ENCODE peak calls at places on chromosome 2, in ten cellular contexts. One of them, this sample, is unnamed.

GRCh38 chr2:68936462-68936861 is 16.2 kb downstream of the GKN2 start:
- DNase-seq in HCT116: no peak
- DNase-seq in breast epithelium: no peak
- DNase-seq in upper lobe of left lung: no peak
- DNase-seq in suprapubic skin: no peak
- DNase-seq in prostate gland: no peak
- DNase-seq in H1: no peak
- DNase-seq in stomach: no peak
- DNase-seq in vagina: no peak
- DNase-seq in sigmoid colon: no peak
- DNase-seq in this sample: no peak

GRCh38 chr2:70367722-70368323 is 66.0 kb upstream of the FAM136A start:
- DNase-seq in HCT116: peak; percentile 15
- DNase-seq in breast epithelium: no peak
- DNase-seq in upper lobe of left lung: no peak
- DNase-seq in suprapubic skin: no peak
- DNase-seq in prostate gland: no peak
- DNase-seq in H1: peak; percentile 52
- DNase-seq in stomach: no peak
- DNase-seq in vagina: no peak
- DNase-seq in sigmoid colon: no peak
- DNase-seq in this sample: no peak

GRCh38 chr2:217035967-217036366 is 176.1 kb upstream of the TNP1 start:
- DNase-seq in HCT116: no peak
- DNase-seq in breast epithelium: no peak
- DNase-seq in upper lobe of left lung: no peak
- DNase-seq in suprapubic skin: no peak
- DNase-seq in prostate gland: no peak
- DNase-seq in H1: no peak
- DNase-seq in stomach: no peak
- DNase-seq in vagina: no peak
- DNase-seq in sigmoid colon: no peak
- DNase-seq in this sample: no peak

GRCh38 chr2:148258124-148258523 is 237.2 kb downstream of the MBD5 start:
- DNase-seq in HCT116: no peak
- DNase-seq in breast epithelium: no peak
- DNase-seq in upper lobe of left lung: no peak
- DNase-seq in suprapubic skin: no peak
- DNase-seq in prostate gland: no peak
- DNase-seq in H1: no peak
- DNase-seq in stomach: no peak
- DNase-seq in vagina: no peak
- DNase-seq in sigmoid colon: no peak
- DNase-seq in this sample: no peak

GRCh38 chr2:42770288-42771131 is 6.6 kb upstream of the OXER1 start:
- DNase-seq in HCT116: peak; percentile 48
- DNase-seq in breast epithelium: no peak
- DNase-seq in upper lobe of left lung: peak; percentile 70
- DNase-seq in suprapubic skin: no peak
- DNase-seq in prostate gland: no peak
- DNase-seq in H1: peak; percentile 72
- DNase-seq in stomach: peak; percentile 25
- DNase-seq in vagina: peak; percentile 75
- DNase-seq in sigmoid colon: peak; percentile 69
- DNase-seq in this sample: no peak

GRCh38 chr2:37156071-37156856 is 516 bp downstream of the EIF2AK2 start:
- DNase-seq in HCT116: peak; percentile 7
- DNase-seq in breast epithelium: no peak
- DNase-seq in upper lobe of left lung: peak; percentile 36
- DNase-seq in suprapubic skin: peak; percentile 73
- DNase-seq in prostate gland: peak; percentile 41
- DNase-seq in H1: peak; percentile 78
- DNase-seq in stomach: peak; percentile 38
- DNase-seq in vagina: peak; percentile 89
- DNase-seq in sigmoid colon: peak; percentile 87
- DNase-seq in this sample: no peak

GRCh38 chr2:133072837-133073694 is 403.1 kb upstream of the LYPD1 start:
- DNase-seq in HCT116: no peak
- DNase-seq in breast epithelium: no peak
- DNase-seq in upper lobe of left lung: no peak
- DNase-seq in suprapubic skin: no peak
- DNase-seq in prostate gland: peak; percentile 4
- DNase-seq in H1: no peak
- DNase-seq in stomach: no peak
- DNase-seq in vagina: no peak
- DNase-seq in sigmoid colon: no peak
- DNase-seq in this sample: no peak

GRCh38 chr2:165245081-165245480 is 5.9 kb downstream of the SCN2A start:
- DNase-seq in HCT116: no peak
- DNase-seq in breast epithelium: no peak
- DNase-seq in upper lobe of left lung: no peak
- DNase-seq in suprapubic skin: no peak
- DNase-seq in prostate gland: no peak
- DNase-seq in H1: no peak
- DNase-seq in stomach: no peak
- DNase-seq in vagina: no peak
- DNase-seq in sigmoid colon: no peak
- DNase-seq in this sample: no peak

GRCh38 chr2:104249666-104250065 is 604.2 kb upstream of the POU3F3 start:
- DNase-seq in HCT116: no peak
- DNase-seq in breast epithelium: no peak
- DNase-seq in upper lobe of left lung: no peak
- DNase-seq in suprapubic skin: no peak
- DNase-seq in prostate gland: no peak
- DNase-seq in H1: no peak
- DNase-seq in stomach: no peak
- DNase-seq in vagina: no peak
- DNase-seq in sigmoid colon: no peak
- DNase-seq in this sample: no peak

GRCh38 chr2:104250635-104251034 is 603.3 kb upstream of the POU3F3 start:
- DNase-seq in HCT116: no peak
- DNase-seq in breast epithelium: no peak
- DNase-seq in upper lobe of left lung: no peak
- DNase-seq in suprapubic skin: no peak
- DNase-seq in prostate gland: no peak
- DNase-seq in H1: no peak
- DNase-seq in stomach: no peak
- DNase-seq in vagina: no peak
- DNase-seq in sigmoid colon: no peak
- DNase-seq in this sample: no peak

GRCh38 chr2:104254017-104254416 is 599.9 kb upstream of the POU3F3 start:
- DNase-seq in HCT116: no peak
- DNase-seq in breast epithelium: no peak
- DNase-seq in upper lobe of left lung: no peak
- DNase-seq in suprapubic skin: no peak
- DNase-seq in prostate gland: no peak
- DNase-seq in H1: no peak
- DNase-seq in stomach: no peak
- DNase-seq in vagina: no peak
- DNase-seq in sigmoid colon: no peak
- DNase-seq in this sample: no peak
- H3K9me3 ChIP-seq in HCT116: peaks cover 6% of the 10 kb centered on the region
- H3K9me3 ChIP-seq in breast epithelium: no peaks in the 10 kb centered on the region
- H3K9me3 ChIP-seq in upper lobe of left lung: no peaks in the 10 kb centered on the region
- H3K9me3 ChIP-seq in suprapubic skin: peaks cover 5% of the 10 kb centered on the region
- H3K9me3 ChIP-seq in prostate gland: no peaks in the 10 kb centered on the region
- H3K9me3 ChIP-seq in H1: no peaks in the 10 kb centered on the region
- H3K9me3 ChIP-seq in stomach: peaks cover 5% of the 10 kb centered on the region
- H3K9me3 ChIP-seq in vagina: peaks cover 5% of the 10 kb centered on the region
- H3K9me3 ChIP-seq in sigmoid colon: no peaks in the 10 kb centered on the region
- H3K9me3 ChIP-seq in this sample: peaks cover 7% of the 10 kb centered on the region

GRCh38 chr2:181754136-181754535 is 73.8 kb upstream of the NEUROD1 start:
- DNase-seq in HCT116: no peak
- DNase-seq in breast epithelium: no peak
- DNase-seq in upper lobe of left lung: no peak
- DNase-seq in suprapubic skin: no peak
- DNase-seq in prostate gland: no peak
- DNase-seq in H1: no peak
- DNase-seq in stomach: no peak
- DNase-seq in vagina: no peak
- DNase-seq in sigmoid colon: no peak
- DNase-seq in this sample: no peak
- TF ChIP-seq POLR2AphosphoS5 in HCT116: no peak
- TF ChIP-seq POLR2AphosphoS5 in breast epithelium: no peak
- TF ChIP-seq POLR2AphosphoS5 in upper lobe of left lung: no peak
- TF ChIP-seq POLR2AphosphoS5 in suprapubic skin: no peak
- TF ChIP-seq POLR2AphosphoS5 in prostate gland: no peak
- TF ChIP-seq POLR2AphosphoS5 in H1: no peak
- TF ChIP-seq POLR2AphosphoS5 in stomach: no peak
- TF ChIP-seq POLR2AphosphoS5 in vagina: no peak
- TF ChIP-seq POLR2AphosphoS5 in sigmoid colon: no peak
- TF ChIP-seq POLR2AphosphoS5 in this sample: no peak

GRCh38 chr2:143954844-143955243 is 565.1 kb downstream of the ZEB2 start:
- DNase-seq in HCT116: no peak
- DNase-seq in breast epithelium: no peak
- DNase-seq in upper lobe of left lung: no peak
- DNase-seq in suprapubic skin: no peak
- DNase-seq in prostate gland: no peak
- DNase-seq in H1: no peak
- DNase-seq in stomach: no peak
- DNase-seq in vagina: no peak
- DNase-seq in sigmoid colon: no peak
- DNase-seq in this sample: no peak
- H3K4me1 ChIP-seq in HCT116: no peaks in the 10 kb centered on the region
- H3K4me1 ChIP-seq in breast epithelium: no peaks in the 10 kb centered on the region
- H3K4me1 ChIP-seq in upper lobe of left lung: no peaks in the 10 kb centered on the region
- H3K4me1 ChIP-seq in suprapubic skin: peaks cover 4% of the 10 kb centered on the region
- H3K4me1 ChIP-seq in prostate gland: no peaks in the 10 kb centered on the region
- H3K4me1 ChIP-seq in H1: no peaks in the 10 kb centered on the region
- H3K4me1 ChIP-seq in stomach: no peaks in the 10 kb centered on the region
- H3K4me1 ChIP-seq in vagina: peaks cover 22% of the 10 kb centered on the region
- H3K4me1 ChIP-seq in sigmoid colon: peaks cover 11% of the 10 kb centered on the region
- H3K4me1 ChIP-seq in this sample: no peaks in the 10 kb centered on the region

DNA sequence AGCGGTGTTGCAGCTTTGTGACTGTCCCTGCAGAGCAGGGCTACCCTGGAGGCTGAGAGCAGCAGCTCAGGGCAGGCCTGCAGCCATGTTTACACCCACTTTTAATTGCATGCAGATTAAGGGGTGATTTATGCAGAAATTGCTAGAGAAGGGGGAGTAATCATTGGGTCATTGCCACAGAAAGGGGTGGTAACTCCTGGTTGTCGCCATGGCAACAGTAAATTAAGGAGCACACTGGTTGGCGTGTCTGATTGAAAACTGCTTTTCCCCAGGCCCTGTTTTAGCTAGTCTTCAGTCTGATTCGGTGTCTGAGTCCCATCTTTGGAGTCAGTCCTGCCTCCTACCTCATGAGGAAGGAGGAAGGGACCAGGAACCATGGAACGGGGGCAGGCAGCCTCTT is 195.5 kb upstream of the HDAC4 start:
- DNase-seq in HCT116: no peak
- DNase-seq in breast epithelium: no peak
- DNase-seq in upper lobe of left lung: no peak
- DNase-seq in suprapubic skin: no peak
- DNase-seq in prostate gland: no peak
- DNase-seq in H1: no peak
- DNase-seq in stomach: no peak
- DNase-seq in vagina: no peak
- DNase-seq in sigmoid colon: peak; percentile 13
- DNase-seq in this sample: peak; percentile 23
- H3K9me3 ChIP-seq in HCT116: no peaks in the 10 kb centered on the region
- H3K9me3 ChIP-seq in breast epithelium: no peaks in the 10 kb centered on the region
- H3K9me3 ChIP-seq in upper lobe of left lung: no peaks in the 10 kb centered on the region
- H3K9me3 ChIP-seq in suprapubic skin: no peaks in the 10 kb centered on the region
- H3K9me3 ChIP-seq in prostate gland: no peaks in the 10 kb centered on the region
- H3K9me3 ChIP-seq in H1: peaks cover 16% of the 10 kb centered on the region
- H3K9me3 ChIP-seq in stomach: no peaks in the 10 kb centered on the region
- H3K9me3 ChIP-seq in vagina: no peaks in the 10 kb centered on the region
- H3K9me3 ChIP-seq in sigmoid colon: no peaks in the 10 kb centered on the region
- H3K9me3 ChIP-seq in this sample: no peaks in the 10 kb centered on the region

DNA sequence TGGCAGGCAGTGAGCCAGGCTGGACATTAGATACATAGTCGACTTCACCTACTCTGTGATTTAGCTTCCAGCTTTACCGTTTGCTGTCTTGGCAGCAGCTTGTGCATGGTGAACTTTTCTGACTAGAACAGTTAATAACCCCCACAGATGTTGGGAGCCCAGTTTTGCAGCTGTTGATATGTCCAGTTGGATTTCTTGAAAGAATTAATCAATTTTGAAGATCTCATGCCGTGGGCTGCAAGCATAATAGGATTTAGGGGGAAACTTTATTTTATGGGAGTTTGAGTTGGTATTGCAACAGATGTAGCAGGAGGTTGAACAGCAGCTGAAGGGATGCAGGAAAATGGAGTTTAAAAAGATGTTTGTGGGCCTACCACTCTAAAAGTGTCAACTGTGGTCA is 13.8 kb downstream of the MYO1B start:
- DNase-seq in HCT116: no peak
- DNase-seq in breast epithelium: no peak
- DNase-seq in upper lobe of left lung: no peak
- DNase-seq in suprapubic skin: no peak
- DNase-seq in prostate gland: no peak
- DNase-seq in H1: no peak
- DNase-seq in stomach: no peak
- DNase-seq in vagina: no peak
- DNase-seq in sigmoid colon: no peak
- DNase-seq in this sample: no peak
- TF ChIP-seq POLR2AphosphoS5 in HCT116: no peak
- TF ChIP-seq POLR2AphosphoS5 in breast epithelium: no peak
- TF ChIP-seq POLR2AphosphoS5 in upper lobe of left lung: no peak
- TF ChIP-seq POLR2AphosphoS5 in suprapubic skin: no peak
- TF ChIP-seq POLR2AphosphoS5 in prostate gland: no peak
- TF ChIP-seq POLR2AphosphoS5 in H1: no peak
- TF ChIP-seq POLR2AphosphoS5 in stomach: no peak
- TF ChIP-seq POLR2AphosphoS5 in vagina: no peak
- TF ChIP-seq POLR2AphosphoS5 in sigmoid colon: no peak
- TF ChIP-seq POLR2AphosphoS5 in this sample: no peak

GRCh38 chr2:86068098-86069047 is 37.3 kb downstream of the POLR1A start:
- DNase-seq in HCT116: no peak
- DNase-seq in breast epithelium: no peak
- DNase-seq in upper lobe of left lung: no peak
- DNase-seq in suprapubic skin: no peak
- DNase-seq in prostate gland: no peak
- DNase-seq in H1: no peak
- DNase-seq in stomach: no peak
- DNase-seq in vagina: no peak
- DNase-seq in sigmoid colon: no peak
- DNase-seq in this sample: no peak
- H3K4me1 ChIP-seq in HCT116: peaks cover 6% of the 10 kb centered on the region
- H3K4me1 ChIP-seq in breast epithelium: no peaks in the 10 kb centered on the region
- H3K4me1 ChIP-seq in upper lobe of left lung: peaks cover 8% of the 10 kb centered on the region
- H3K4me1 ChIP-seq in suprapubic skin: peaks cover 27% of the 10 kb centered on the region
- H3K4me1 ChIP-seq in prostate gland: peaks cover 7% of the 10 kb centered on the region
- H3K4me1 ChIP-seq in H1: no peaks in the 10 kb centered on the region
- H3K4me1 ChIP-seq in stomach: peaks cover 11% of the 10 kb centered on the region
- H3K4me1 ChIP-seq in vagina: peaks cover 16% of the 10 kb centered on the region
- H3K4me1 ChIP-seq in sigmoid colon: peaks cover 12% of the 10 kb centered on the region
- H3K4me1 ChIP-seq in this sample: peaks cover 46% of the 10 kb centered on the region

DNA sequence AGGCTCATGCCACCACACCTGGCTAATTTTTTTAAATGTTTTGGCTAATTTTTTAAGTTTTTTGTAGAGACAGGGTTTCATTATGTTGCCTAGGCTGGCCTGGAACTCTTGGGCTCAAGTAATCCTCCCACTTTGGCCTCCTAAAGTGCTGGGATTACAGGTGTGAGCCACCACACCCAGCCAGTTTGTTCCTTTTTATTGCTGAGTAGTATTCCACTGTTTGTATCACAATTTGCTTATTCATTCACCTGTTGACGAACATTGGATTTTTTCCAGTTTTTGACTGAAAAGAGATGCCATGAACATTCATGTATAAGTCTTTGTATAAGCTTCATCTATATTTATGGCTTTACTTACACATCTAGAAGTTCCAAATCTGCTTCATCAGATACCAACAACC is 5.3 kb downstream of the SOS1 start:
- DNase-seq in HCT116: no peak
- DNase-seq in breast epithelium: no peak
- DNase-seq in upper lobe of left lung: no peak
- DNase-seq in suprapubic skin: no peak
- DNase-seq in prostate gland: no peak
- DNase-seq in H1: no peak
- DNase-seq in stomach: no peak
- DNase-seq in vagina: no peak
- DNase-seq in sigmoid colon: no peak
- DNase-seq in this sample: no peak
- H3K9me3 ChIP-seq in HCT116: no peaks in the 10 kb centered on the region
- H3K9me3 ChIP-seq in breast epithelium: no peaks in the 10 kb centered on the region
- H3K9me3 ChIP-seq in upper lobe of left lung: no peaks in the 10 kb centered on the region
- H3K9me3 ChIP-seq in suprapubic skin: no peaks in the 10 kb centered on the region
- H3K9me3 ChIP-seq in prostate gland: no peaks in the 10 kb centered on the region
- H3K9me3 ChIP-seq in H1: no peaks in the 10 kb centered on the region
- H3K9me3 ChIP-seq in stomach: no peaks in the 10 kb centered on the region
- H3K9me3 ChIP-seq in vagina: no peaks in the 10 kb centered on the region
- H3K9me3 ChIP-seq in sigmoid colon: no peaks in the 10 kb centered on the region
- H3K9me3 ChIP-seq in this sample: no peaks in the 10 kb centered on the region